ENCODE peak calls at places on chromosomes 11 and 22, in six cellular contexts. One of them, this sample, is unnamed.
A peak's percentile ranks its signal among the peaks of the same experiment; 100 is the strongest.

GRCh38 chr11:112806876-112807275 is 154.3 kb upstream of the NCAM1 start:
- DNase-seq in adrenal gland: no peak
- DNase-seq in tibial nerve: no peak
- DNase-seq in prostate gland: no peak
- DNase-seq in ovary: no peak
- DNase-seq in endothelial cell of umbilical vein: no peak
- DNase-seq in this sample: no peak

GRCh38 chr22:45212306-45212709 is 28.4 kb downstream of the KIAA0930 start:
- DNase-seq in adrenal gland: peak; percentile 94
- DNase-seq in tibial nerve: no peak
- DNase-seq in prostate gland: no peak
- DNase-seq in ovary: peak; percentile 74
- DNase-seq in endothelial cell of umbilical vein: peak; percentile 89
- DNase-seq in this sample: peak; percentile 44

GRCh38 chr22:49909476-49910205 is 8.6 kb downstream of the ALG12 start:
- DNase-seq in adrenal gland: no peak
- DNase-seq in tibial nerve: no peak
- DNase-seq in prostate gland: no peak
- DNase-seq in ovary: no peak
- DNase-seq in endothelial cell of umbilical vein: no peak
- DNase-seq in this sample: no peak

GRCh38 chr11:110077866-110078325 is 15.3 kb upstream of the ZC3H12C start:
- DNase-seq in adrenal gland: peak; percentile 76
- DNase-seq in tibial nerve: no peak
- DNase-seq in prostate gland: no peak
- DNase-seq in ovary: no peak
- DNase-seq in endothelial cell of umbilical vein: peak; percentile 68
- DNase-seq in this sample: no peak

GRCh38 chr11:100964400-100964799 is 165.2 kb downstream of the PGR start:
- DNase-seq in adrenal gland: no peak
- DNase-seq in tibial nerve: no peak
- DNase-seq in prostate gland: no peak
- DNase-seq in ovary: no peak
- DNase-seq in endothelial cell of umbilical vein: no peak
- DNase-seq in this sample: no peak

GRCh38 chr11:33867996-33868645 is 23.8 kb downstream of the LMO2 start:
- DNase-seq in adrenal gland: no peak
- DNase-seq in tibial nerve: no peak
- DNase-seq in prostate gland: no peak
- DNase-seq in ovary: no peak
- DNase-seq in endothelial cell of umbilical vein: peak; percentile 75
- DNase-seq in this sample: no peak

GRCh38 chr11:77761481-77761880 is 59.0 kb downstream of the RSF1 start:
- DNase-seq in adrenal gland: no peak
- DNase-seq in tibial nerve: no peak
- DNase-seq in prostate gland: no peak
- DNase-seq in ovary: no peak
- DNase-seq in endothelial cell of umbilical vein: no peak
- DNase-seq in this sample: no peak

GRCh38 chr11:107044503-107044902 is 26.2 kb upstream of the GUCY1A2 start:
- DNase-seq in adrenal gland: no peak
- DNase-seq in tibial nerve: no peak
- DNase-seq in prostate gland: no peak
- DNase-seq in ovary: no peak
- DNase-seq in endothelial cell of umbilical vein: no peak
- DNase-seq in this sample: no peak

GRCh38 chr11:8082391-8083087 is 1.5 kb downstream of the TUB start:
- DNase-seq in adrenal gland: no peak
- DNase-seq in tibial nerve: no peak
- DNase-seq in prostate gland: no peak
- DNase-seq in ovary: no peak
- DNase-seq in endothelial cell of umbilical vein: no peak
- DNase-seq in this sample: no peak

GRCh38 chr11:130209128-130209932 is 49.7 kb downstream of the ST14 start:
- DNase-seq in adrenal gland: no peak
- DNase-seq in tibial nerve: no peak
- DNase-seq in prostate gland: peak; percentile 36
- DNase-seq in ovary: no peak
- DNase-seq in endothelial cell of umbilical vein: no peak
- DNase-seq in this sample: no peak

GRCh38 chr22:41906822-41907221 is 8.1 kb downstream of the SHISA8 start:
- DNase-seq in adrenal gland: no peak
- DNase-seq in tibial nerve: no peak
- DNase-seq in prostate gland: no peak
- DNase-seq in ovary: no peak
- DNase-seq in endothelial cell of umbilical vein: no peak
- DNase-seq in this sample: no peak

GRCh38 chr22:41902932-41903421 is 11.9 kb downstream of the SHISA8 start:
- DNase-seq in adrenal gland: peak; percentile 72
- DNase-seq in tibial nerve: no peak
- DNase-seq in prostate gland: peak; percentile 34
- DNase-seq in ovary: peak; percentile 46
- DNase-seq in endothelial cell of umbilical vein: no peak
- DNase-seq in this sample: peak; percentile 64

GRCh38 chr22:41907436-41908401 is 7.2 kb downstream of the SHISA8 start:
- DNase-seq in adrenal gland: no peak
- DNase-seq in tibial nerve: no peak
- DNase-seq in prostate gland: no peak
- DNase-seq in ovary: no peak
- DNase-seq in endothelial cell of umbilical vein: no peak
- DNase-seq in this sample: no peak

GRCh38 chr22:41904450-41905410 is 10.1 kb downstream of the SHISA8 start:
- DNase-seq in adrenal gland: no peak
- DNase-seq in tibial nerve: no peak
- DNase-seq in prostate gland: no peak
- DNase-seq in ovary: no peak
- DNase-seq in endothelial cell of umbilical vein: no peak
- DNase-seq in this sample: no peak

DNA sequence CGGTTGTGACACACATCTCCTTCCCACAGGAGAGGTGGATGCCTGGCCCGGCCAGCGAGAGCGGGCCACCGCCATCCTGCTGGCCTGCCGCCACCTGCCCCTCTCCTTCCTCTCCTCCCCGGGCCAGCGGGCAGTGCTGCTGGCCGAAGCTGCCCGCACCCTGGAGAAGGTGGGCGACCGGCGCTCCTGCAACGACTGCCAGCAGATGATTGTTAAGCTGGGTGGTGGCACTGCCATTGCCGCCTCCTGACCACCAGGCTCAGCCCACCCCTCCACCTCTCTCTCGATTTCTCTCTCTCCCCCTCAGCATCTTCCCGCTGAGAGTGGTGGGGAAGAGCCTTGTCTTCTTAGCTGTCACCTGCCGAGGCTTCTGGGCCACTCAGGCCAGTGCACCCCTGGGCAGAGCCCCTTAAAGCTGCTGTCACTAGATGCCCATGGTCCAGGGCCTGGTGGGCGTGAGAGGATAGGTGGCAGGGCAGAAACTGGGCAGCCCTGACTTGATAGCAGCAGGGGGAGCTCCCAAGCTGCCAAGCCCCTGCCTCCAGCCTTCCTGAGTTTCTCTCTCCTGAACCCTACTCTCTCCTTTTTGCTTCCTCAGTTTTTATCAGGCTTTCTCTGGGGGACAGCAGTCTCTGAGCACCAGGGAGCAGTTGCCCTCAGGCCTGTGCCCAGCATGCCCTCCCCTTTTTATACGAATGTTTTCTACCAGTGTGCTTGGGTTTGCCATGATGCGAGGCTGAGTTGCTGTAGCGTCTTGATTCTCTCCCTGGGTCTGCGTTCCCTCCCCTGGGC is 9.3 kb downstream of the SHISA8 start:
- DNase-seq in adrenal gland: no peak
- DNase-seq in tibial nerve: no peak
- DNase-seq in prostate gland: no peak
- DNase-seq in ovary: no peak
- DNase-seq in endothelial cell of umbilical vein: no peak
- DNase-seq in this sample: no peak
- H3K36me3 ChIP-seq in adrenal gland: peaks cover 61% of the 10 kb centered on the region
- H3K36me3 ChIP-seq in tibial nerve: peaks cover 77% of the 10 kb centered on the region
- H3K36me3 ChIP-seq in prostate gland: no peaks in the 10 kb centered on the region
- H3K36me3 ChIP-seq in ovary: no peaks in the 10 kb centered on the region
- H3K36me3 ChIP-seq in endothelial cell of umbilical vein: peaks cover 28% of the 10 kb centered on the region
- H3K36me3 ChIP-seq in this sample: no peaks in the 10 kb centered on the region

GRCh38 chr22:36404436-36404835 is 16.7 kb upstream of the MYH9 start:
- DNase-seq in adrenal gland: no peak
- DNase-seq in tibial nerve: no peak
- DNase-seq in prostate gland: no peak
- DNase-seq in ovary: no peak
- DNase-seq in endothelial cell of umbilical vein: no peak
- DNase-seq in this sample: no peak

GRCh38 chr22:36405221-36405631 is 17.5 kb upstream of the MYH9 start:
- DNase-seq in adrenal gland: no peak
- DNase-seq in tibial nerve: no peak
- DNase-seq in prostate gland: no peak
- DNase-seq in ovary: no peak
- DNase-seq in endothelial cell of umbilical vein: no peak
- DNase-seq in this sample: no peak

GRCh38 chr22:36406139-36406538 is 18.4 kb upstream of the MYH9 start:
- DNase-seq in adrenal gland: peak; percentile 75
- DNase-seq in tibial nerve: no peak
- DNase-seq in prostate gland: no peak
- DNase-seq in ovary: no peak
- DNase-seq in endothelial cell of umbilical vein: no peak
- DNase-seq in this sample: no peak

GRCh38 chr22:36406721-36407120 is 19.0 kb upstream of the MYH9 start:
- DNase-seq in adrenal gland: peak; percentile 46
- DNase-seq in tibial nerve: no peak
- DNase-seq in prostate gland: no peak
- DNase-seq in ovary: no peak
- DNase-seq in endothelial cell of umbilical vein: no peak
- DNase-seq in this sample: no peak

GRCh38 chr22:36405671-36406070 is 17.9 kb upstream of the MYH9 start:
- DNase-seq in adrenal gland: peak; percentile 45
- DNase-seq in tibial nerve: no peak
- DNase-seq in prostate gland: no peak
- DNase-seq in ovary: no peak
- DNase-seq in endothelial cell of umbilical vein: no peak
- DNase-seq in this sample: no peak
- H3K4me1 ChIP-seq in adrenal gland: peaks cover 16% of the 10 kb centered on the region
- H3K4me1 ChIP-seq in tibial nerve: no peaks in the 10 kb centered on the region
- H3K4me1 ChIP-seq in prostate gland: no peaks in the 10 kb centered on the region
- H3K4me1 ChIP-seq in ovary: no peaks in the 10 kb centered on the region
- H3K4me1 ChIP-seq in endothelial cell of umbilical vein: no peaks in the 10 kb centered on the region
- H3K4me1 ChIP-seq in this sample: no peaks in the 10 kb centered on the region

GRCh38 chr11:47183969-47184368 is 2.3 kb downstream of the PACSIN3 start:
- DNase-seq in adrenal gland: peak; percentile 79
- DNase-seq in tibial nerve: no peak
- DNase-seq in prostate gland: no peak
- DNase-seq in ovary: no peak
- DNase-seq in endothelial cell of umbilical vein: no peak
- DNase-seq in this sample: no peak
- TF ChIP-seq POLR2A in adrenal gland: peak; percentile 60
- TF ChIP-seq POLR2A in tibial nerve: no peak
- TF ChIP-seq POLR2A in prostate gland: no peak
- TF ChIP-seq POLR2A in ovary: no peak
- TF ChIP-seq POLR2A in endothelial cell of umbilical vein: no peak
- TF ChIP-seq POLR2A in this sample: no peak

GRCh38 chr22:24068717-24069116 is 57.6 kb downstream of the CABIN1 start:
- DNase-seq in adrenal gland: no peak
- DNase-seq in tibial nerve: no peak
- DNase-seq in prostate gland: no peak
- DNase-seq in ovary: peak; percentile 41
- DNase-seq in endothelial cell of umbilical vein: peak; percentile 13
- DNase-seq in this sample: no peak
- H3K36me3 ChIP-seq in adrenal gland: peaks cover 45% of the 10 kb centered on the region
- H3K36me3 ChIP-seq in tibial nerve: peaks cover 78% of the 10 kb centered on the region
- H3K36me3 ChIP-seq in prostate gland: no peaks in the 10 kb centered on the region
- H3K36me3 ChIP-seq in ovary: no peaks in the 10 kb centered on the region
- H3K36me3 ChIP-seq in endothelial cell of umbilical vein: peaks cover 47% of the 10 kb centered on the region
- H3K36me3 ChIP-seq in this sample: peaks cover 8% of the 10 kb centered on the region

DNA sequence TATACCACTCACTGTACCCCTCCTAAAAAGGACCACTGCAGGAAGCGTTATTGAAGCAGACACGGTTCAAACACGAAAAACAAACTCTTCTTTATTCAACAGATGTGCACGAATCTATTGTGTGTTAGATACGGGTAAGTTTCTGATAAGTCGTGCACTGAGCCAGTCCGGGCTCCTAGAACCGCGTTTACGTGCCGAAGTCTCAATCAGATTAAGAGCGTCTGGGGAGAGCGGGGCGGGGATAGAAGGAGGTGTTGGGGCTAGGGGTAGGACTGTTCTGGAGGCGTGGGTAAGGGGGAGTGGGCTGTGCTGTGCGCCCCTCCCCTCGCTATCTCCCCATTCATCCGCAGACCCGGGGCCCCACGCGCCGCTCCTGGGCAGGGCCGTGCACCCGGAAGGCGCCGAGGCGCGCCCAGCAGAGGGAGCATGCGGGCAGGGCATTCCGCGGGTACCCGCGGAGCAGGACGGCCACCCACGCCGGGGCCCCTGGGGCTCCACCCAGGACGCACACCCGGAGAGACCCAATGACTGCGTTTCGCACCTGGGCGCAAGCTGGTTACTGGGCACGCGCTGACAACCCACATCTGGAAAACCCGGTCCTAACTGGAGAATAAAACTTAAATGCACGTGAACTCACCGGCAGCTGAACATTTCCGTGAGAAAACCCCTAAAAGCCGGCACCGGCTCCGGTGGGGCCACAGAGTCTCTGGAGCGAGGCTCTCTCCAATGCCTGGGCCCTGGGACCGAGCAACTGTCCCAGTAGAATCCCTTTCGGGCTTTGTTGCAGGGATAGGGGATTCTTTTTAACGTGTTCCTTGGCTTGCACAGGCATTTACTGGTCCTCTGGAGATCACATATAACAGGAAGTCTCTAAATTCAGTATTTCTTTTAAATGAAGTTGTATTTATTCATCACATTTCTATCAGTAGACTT is 40.6 kb downstream of the WEE1 start:
- DNase-seq in adrenal gland: peak; percentile 81
- DNase-seq in tibial nerve: peak; percentile 71
- DNase-seq in prostate gland: peak; percentile 84
- DNase-seq in ovary: peak; percentile 83
- DNase-seq in endothelial cell of umbilical vein: peak; percentile 88
- DNase-seq in this sample: peak; percentile 83
- H3K4me1 ChIP-seq in adrenal gland: peaks cover 12% of the 10 kb centered on the region
- H3K4me1 ChIP-seq in tibial nerve: no peaks in the 10 kb centered on the region
- H3K4me1 ChIP-seq in prostate gland: no peaks in the 10 kb centered on the region
- H3K4me1 ChIP-seq in ovary: no peaks in the 10 kb centered on the region
- H3K4me1 ChIP-seq in endothelial cell of umbilical vein: peaks cover 36% of the 10 kb centered on the region
- H3K4me1 ChIP-seq in this sample: peaks cover 4% of the 10 kb centered on the region